ENCODE peak calls at places on chromosomes 16 and 17, in seven cellular contexts. J is tibial artery, M is uterus, A is lung, D is AG04450, S is left ventricle myocardium inferior, Q is fibroblast of lung. L is an unnamed sample.

GRCh38 chr17:74736423-74737298 is at the start of gene RAB37:
- DNase-seq in J (no peak), A (no peak), D (no peak), M (no peak), Q (no peak), S (peak; percentile 60), L (peak; percentile 48)

GRCh38 chr16:29705030-29705429 is 26.1 kb downstream of the QPRT start:
- DNase-seq in S (no peak), J (no peak), M (no peak), Q (peak; percentile 47), D (no peak), A (no peak), L (no peak)

GRCh38 chr16:77840623-77841274 is 52.4 kb downstream of the VAT1L start:
- DNase-seq in A (no peak), D (peak; percentile 91), S (no peak), J (no peak), Q (peak; percentile 74), M (no peak), L (no peak)

GRCh38 chr17:74055508-74056160 is 147.8 kb upstream of the RPL38 start:
- DNase-seq in S (no peak), D (no peak), Q (no peak), J (no peak), A (no peak), M (no peak), L (no peak)

GRCh38 chr17:75848523-75849303 is 4.5 kb upstream of the UNC13D start:
- DNase-seq in D (no peak), A (peak; percentile 82), Q (no peak), M (peak; percentile 68), J (peak; percentile 61), S (peak; percentile 65), L (peak; percentile 75)

GRCh38 chr16:117381-118365 is 20.8 kb downstream of the NPRL3 start:
- DNase-seq in Q (peak; percentile 21), J (no peak), M (no peak), S (peak; percentile 45), D (no peak), A (peak; percentile 80), L (peak; percentile 69)

GRCh38 chr17:41486809-41487530 is 2.7 kb downstream of the KRT36 start:
- DNase-seq in J (no peak), Q (no peak), S (no peak), A (peak; percentile 63), M (no peak), D (no peak), L (no peak)

GRCh38 chr17:35540589-35541404 is 3.3 kb upstream of the SLFN12L start:
- DNase-seq in A (peak; percentile 63), Q (peak; percentile 15), D (no peak), J (peak; percentile 51), M (no peak), S (peak; percentile 31), L (peak; percentile 53)

GRCh38 chr16:71882505-71883192 is 1.3 kb downstream of the ZNF821 start:
- DNase-seq in J (peak; percentile 77), Q (peak; percentile 66), M (peak; percentile 41), S (no peak), A (peak; percentile 76), D (no peak), L (no peak)

GRCh38 chr16:29877266-29877961 is 14.4 kb upstream of the CDIPT start:
- DNase-seq in J (no peak), Q (peak; percentile 27), S (no peak), D (no peak), A (peak; percentile 78), M (no peak), L (no peak)

GRCh38 chr16:29990033-29990432 is 5.4 kb downstream of the HIRIP3 start:
- DNase-seq in S (no peak), D (no peak), M (no peak), Q (no peak), J (no peak), A (peak; percentile 65), L (no peak)

GRCh38 chr17:76262732-76263344 is 2.3 kb upstream of the UBALD2 start:
- DNase-seq in J (no peak), Q (peak; percentile 46), A (no peak), S (no peak), M (no peak), D (no peak), L (peak; percentile 67)

GRCh38 chr17:76868669-76869208 is 535 bp downstream of the MGAT5B start:
- DNase-seq in S (no peak), M (no peak), J (no peak), A (no peak), D (no peak), Q (peak; percentile 22), L (no peak)

GRCh38 chr17:63475491-63476412 is 1.1 kb upstream of the ACE start:
- DNase-seq in A (no peak), S (no peak), J (no peak), Q (no peak), D (no peak), M (no peak), L (no peak)

GRCh38 chr16:88282221-88283041 is 100.3 kb upstream of the ZNF469 start:
- DNase-seq in J (no peak), A (no peak), M (no peak), Q (no peak), D (peak; percentile 21), S (peak; percentile 9), L (no peak)

GRCh38 chr16:54077412-54077821 is 209.2 kb downstream of the IRX3 start:
- DNase-seq in M (no peak), J (no peak), S (no peak), A (no peak), D (peak; percentile 7), Q (peak; percentile 79), L (no peak)

GRCh38 chr16:73949574-73950348 is 346.9 kb upstream of the PSMD7 start:
- DNase-seq in D (peak; percentile 66), A (no peak), Q (peak; percentile 34), M (no peak), J (peak; percentile 30), S (no peak), L (no peak)

GRCh38 chr17:76139801-76140660 is 1.0 kb downstream of the FOXJ1 start:
- DNase-seq in M (no peak), Q (no peak), D (no peak), S (no peak), A (peak; percentile 71), J (no peak), L (no peak)

GRCh38 chr17:83122834-83123233 is 43.4 kb downstream of the METRNL start:
- DNase-seq in S (no peak), Q (peak; percentile 40), J (no peak), D (no peak), A (no peak), M (no peak), L (no peak)

GRCh38 chr16:9854665-9855064 is 327.6 kb downstream of the GRIN2A start:
- DNase-seq in A (no peak), Q (peak; percentile 81), J (no peak), S (no peak), M (no peak), D (no peak), L (no peak)

GRCh38 chr16:74756203-74756602 is 18.4 kb downstream of the FA2H start:
- DNase-seq in S (no peak), A (no peak), M (no peak), Q (no peak), J (no peak), D (no peak), L (no peak)

GRCh38 chr16:1245452-1246005 is 5.0 kb downstream of the TPSAB1 start:
- DNase-seq in S (no peak), D (no peak), Q (no peak), A (no peak), M (no peak), J (no peak), L (peak; percentile 27)

GRCh38 chr17:58183514-58183913 is 9.0 kb upstream of the EPX start:
- DNase-seq in A (no peak), J (no peak), M (no peak), Q (no peak), D (no peak), S (no peak), L (no peak)

GRCh38 chr17:21194210-21194609 is 19.8 kb downstream of the TMEM11 start:
- DNase-seq in M (no peak), S (no peak), J (no peak), D (no peak), Q (no peak), A (no peak), L (no peak)

GRCh38 chr17:3983945-3984484 is 19.8 kb upstream of the ATP2A3 start:
- DNase-seq in M (no peak), J (no peak), Q (peak; percentile 34), A (no peak), D (no peak), S (no peak), L (no peak)

GRCh38 chr16:58563235-58563634 is 47.9 kb downstream of the SETD6 start:
- DNase-seq in J (no peak), S (no peak), Q (peak; percentile 77), A (no peak), M (no peak), D (peak; percentile 13), L (no peak)

DNA sequence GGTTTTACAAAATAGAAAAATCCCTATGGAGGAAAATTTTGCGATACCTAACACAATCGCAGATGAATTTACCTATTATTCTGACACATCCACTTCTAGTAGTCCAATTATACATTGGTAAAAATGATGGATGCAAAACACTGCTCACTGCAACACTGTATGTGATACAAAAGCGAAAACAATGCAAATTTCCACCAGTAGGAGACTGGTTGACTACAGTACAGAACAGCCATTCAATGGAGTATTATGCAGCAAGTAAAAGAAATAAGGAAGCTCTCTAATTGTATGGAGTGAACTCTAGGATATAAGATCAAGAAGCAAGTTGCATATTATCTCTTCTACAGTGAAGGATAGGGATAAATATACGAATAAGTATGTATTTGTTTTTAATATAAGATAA is 48.5 kb downstream of the SETD6 start:
- DNase-seq in Q (no peak), A (no peak), S (no peak), J (no peak), D (no peak), M (no peak), L (no peak)
- TF ChIP-seq CTCF in Q (no peak), A (no peak), S (no peak), J (no peak), D (no peak), M (no peak), L (no peak)

GRCh38 chr16:4183258-4184037 is 58.4 kb downstream of the SRL start:
- DNase-seq in S (peak; percentile 91), D (peak; percentile 81), M (peak; percentile 96), Q (peak; percentile 89), A (peak; percentile 91), J (peak; percentile 83), L (peak; percentile 97)
- H3K4me3 ChIP-seq in S (peak overlapping the region; percentile 90), D (peak overlapping the region; percentile 75), M (peak overlapping the region; percentile 68), Q (peak overlapping the region; percentile 61), A (peak overlapping the region; percentile 75), J (peak overlapping the region; percentile 63), L (peak overlapping the region; percentile 81)

DNA sequence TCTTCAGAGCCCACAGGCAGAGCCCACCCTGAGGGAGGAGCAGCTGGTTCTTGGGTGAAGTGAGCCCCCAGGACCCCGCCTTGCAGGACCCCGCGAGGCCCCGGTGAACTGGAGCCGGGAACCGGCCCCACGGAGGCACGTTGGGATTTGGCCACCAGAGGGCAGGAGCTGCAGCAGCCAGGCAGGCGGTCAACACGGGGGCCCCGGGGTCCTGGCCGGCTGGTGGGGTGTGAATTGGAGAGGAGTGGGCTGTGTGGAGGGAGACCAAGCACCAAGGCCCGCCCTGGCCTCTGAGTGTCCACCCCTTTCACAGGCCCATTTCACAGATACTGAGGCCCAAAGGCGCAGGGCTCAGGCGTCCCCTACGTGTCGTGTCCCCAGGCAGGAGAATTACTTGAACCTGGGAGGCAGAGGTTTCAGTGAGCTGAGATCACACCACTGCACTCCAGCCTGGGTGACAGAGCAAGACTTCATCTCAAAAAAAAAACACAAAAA is 2.2 kb downstream of the DPEP1 start:
- DNase-seq in M (no peak), J (no peak), Q (no peak), D (no peak), A (no peak), S (no peak), L (no peak)
- H3K27me3 ChIP-seq in M (no peaks in the 10 kb centered on the region), J (no peaks in the 10 kb centered on the region), Q (no peaks in the 10 kb centered on the region), D (peaks cover 7% of the 10 kb centered on the region), A (no peaks in the 10 kb centered on the region), S (peaks cover 77% of the 10 kb centered on the region), L (peaks cover 31% of the 10 kb centered on the region)

GRCh38 chr16:81095953-81096714 is at the start of gene GCSH:
- DNase-seq in J (peak; percentile 99), Q (peak; percentile 99), A (peak; percentile 99), M (peak; percentile 99), D (peak; percentile 96), S (peak; percentile 100), L (peak; percentile 100)
- TF ChIP-seq CTCF in J (no peak), Q (no peak), A (no peak), M (no peak), D (no peak), S (no peak), L (no peak)